ENCODE peak calls at places on chromosomes 12 and 14, in eight cellular contexts. R is tibial nerve, G is Peyer's patch, N is A549, K is heart right ventricle, Y is colonic mucosa, V is aorta, A is heart left ventricle. L is an unnamed sample.

GRCh38 chr14:99952453-99952852 is 112.8 kb upstream of the EVL start:
- DNase-seq in R (no peak), G (no peak), N (no peak), K (no peak), Y (no peak), V (no peak), A (no peak), L (no peak)

GRCh38 chr12:122844366-122844971 is 9.2 kb downstream of the HIP1R start:
- DNase-seq in R (no peak), G (no peak), N (no peak), K (no peak), Y (no peak), V (no peak), A (no peak), L (no peak)

GRCh38 chr12:88924162-88924561 is 343.9 kb upstream of the KITLG start:
- DNase-seq in R (no peak), G (no peak), N (no peak), K (no peak), Y (no peak), V (no peak), A (no peak), L (no peak)

GRCh38 chr14:56341766-56342418 is 223.7 kb downstream of the PELI2 start:
- DNase-seq in R (no peak), G (no peak), N (no peak), K (no peak), Y (no peak), V (no peak), A (no peak), L (no peak)

GRCh38 chr14:24079521-24080141 is 8.3 kb downstream of the CPNE6 start:
- DNase-seq in R (no peak), G (no peak), N (no peak), K (no peak), Y (no peak), V (no peak), A (no peak), L (no peak)

GRCh38 chr14:64915797-64916196 is 1.5 kb downstream of the CHURC1 start:
- DNase-seq in R (no peak), G (no peak), N (no peak), K (no peak), Y (no peak), V (no peak), A (no peak), L (no peak)

GRCh38 chr12:27922591-27923139 is 49.9 kb downstream of the PTHLH start:
- DNase-seq in R (no peak), G (no peak), N (no peak), K (no peak), Y (no peak), V (peak), A (no peak), L (no peak)

GRCh38 chr12:47938093-47938492 is 25.3 kb upstream of the TMEM106C start:
- DNase-seq in R (no peak), G (no peak), N (no peak), K (no peak), Y (no peak), V (no peak), A (no peak), L (no peak)

GRCh38 chr14:52352546-52352945 is 38.4 kb downstream of the PTGER2 start:
- DNase-seq in R (no peak), G (no peak), N (no peak), K (no peak), Y (no peak), V (no peak), A (no peak), L (no peak)

GRCh38 chr12:80861636-80862378 is 75.9 kb downstream of the LIN7A start:
- DNase-seq in R (no peak), G (no peak), N (no peak), K (no peak), Y (no peak), V (no peak), A (no peak), L (no peak)

GRCh38 chr12:98799411-98799810 is 154.3 kb downstream of the APAF1 start:
- DNase-seq in R (no peak), G (no peak), N (no peak), K (no peak), Y (no peak), V (no peak), A (no peak), L (no peak)

GRCh38 chr12:42010715-42011114 is 134.0 kb downstream of the GXYLT1 start:
- DNase-seq in R (no peak), G (no peak), N (no peak), K (no peak), Y (no peak), V (no peak), A (no peak), L (no peak)

GRCh38 chr12:89083491-89083890 is 268.8 kb downstream of the DUSP6 start:
- DNase-seq in R (no peak), G (no peak), N (no peak), K (no peak), Y (no peak), V (no peak), A (no peak), L (no peak)

GRCh38 chr12:94126067-94126466 is 22.3 kb upstream of the PLXNC1 start:
- DNase-seq in R (no peak), G (no peak), N (no peak), K (no peak), Y (no peak), V (no peak), A (no peak), L (no peak)

GRCh38 chr14:59377991-59378720 is 87.0 kb downstream of the GPR135 start:
- DNase-seq in R (peak), G (no peak), N (no peak), K (no peak), Y (no peak), V (no peak), A (no peak), L (no peak)

GRCh38 chr12:19970116-19970515 is 398.2 kb upstream of the PDE3A start:
- DNase-seq in R (no peak), G (no peak), N (no peak), K (no peak), Y (no peak), V (no peak), A (no peak), L (no peak)
- H3K27ac ChIP-seq in R (no peak), G (no peak), N (peak), K (no peak), Y (no peak), V (peak), A (no peak), L (no peak)

GRCh38 chr12:59937148-59937547 is 341.3 kb downstream of the SLC16A7 start:
- DNase-seq in R (no peak), G (no peak), N (no peak), K (no peak), Y (no peak), V (no peak), A (no peak), L (no peak)

GRCh38 chr12:59938190-59938962 is 342.5 kb downstream of the SLC16A7 start:
- DNase-seq in R (no peak), G (no peak), N (no peak), K (no peak), Y (no peak), V (no peak), A (no peak), L (no peak)

GRCh38 chr12:59929091-59929490 is 333.3 kb downstream of the SLC16A7 start:
- DNase-seq in R (no peak), G (no peak), N (no peak), K (no peak), Y (no peak), V (no peak), A (no peak), L (no peak)

GRCh38 chr12:59936546-59936945 is 340.7 kb downstream of the SLC16A7 start:
- DNase-seq in R (no peak), G (no peak), N (no peak), K (no peak), Y (no peak), V (no peak), A (no peak), L (no peak)

GRCh38 chr12:59934486-59934885 is 338.7 kb downstream of the SLC16A7 start:
- DNase-seq in R (no peak), G (no peak), N (no peak), K (no peak), Y (no peak), V (no peak), A (no peak), L (no peak)
- H3K4me3 ChIP-seq in R (no peak), G (no peak), N (no peak), K (no peak), Y (no peak), V (no peak), A (no peak), L (no peak)

GRCh38 chr12:67456281-67456918 is 187.2 kb downstream of the CAND1 start:
- DNase-seq in R (peak), G (no peak), N (no peak), K (no peak), Y (no peak), V (no peak), A (peak), L (no peak)

GRCh38 chr12:67457799-67458680 is 188.9 kb downstream of the CAND1 start:
- DNase-seq in R (peak), G (no peak), N (no peak), K (no peak), Y (no peak), V (peak), A (no peak), L (no peak)

GRCh38 chr12:67459173-67459572 is 189.4 kb upstream of the DYRK2 start:
- DNase-seq in R (no peak), G (no peak), N (no peak), K (no peak), Y (no peak), V (no peak), A (no peak), L (no peak)

GRCh38 chr12:67455236-67455635 is 186.1 kb downstream of the CAND1 start:
- DNase-seq in R (no peak), G (no peak), N (no peak), K (no peak), Y (no peak), V (no peak), A (no peak), L (no peak)

GRCh38 chr12:67457136-67457535 is 188.0 kb downstream of the CAND1 start:
- DNase-seq in R (no peak), G (no peak), N (no peak), K (no peak), Y (no peak), V (no peak), A (no peak), L (no peak)
- H3K27ac ChIP-seq in R (peak), G (no peak), N (no peak), K (peak), Y (no peak), V (no peak), A (peak), L (no peak)

DNA sequence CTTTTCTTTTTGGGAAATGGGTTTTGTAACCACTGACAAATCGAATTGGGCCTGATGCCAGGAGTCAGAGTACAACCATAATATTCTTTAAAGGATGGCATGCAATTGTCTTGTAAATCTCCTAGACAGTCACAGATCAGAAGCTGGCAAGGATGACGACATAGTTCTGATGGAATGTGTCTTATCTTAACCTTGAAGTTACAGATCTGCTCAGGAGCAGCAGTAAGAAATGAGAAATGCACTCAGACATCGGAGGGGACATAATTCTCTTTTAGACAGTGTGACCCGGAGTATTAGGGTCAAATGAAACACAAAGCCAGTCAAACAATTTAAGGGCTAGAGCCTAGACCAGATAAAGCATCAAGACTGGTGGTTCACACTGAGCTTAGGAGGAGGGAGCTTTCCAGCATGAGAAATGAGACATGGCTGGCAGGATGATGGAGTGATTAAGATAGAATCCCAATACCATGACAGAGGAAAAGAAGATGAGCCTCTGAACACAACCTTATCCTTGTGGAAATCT is 17.5 kb downstream of the CBX5 start:
- DNase-seq in R (no peak), G (no peak), N (no peak), K (no peak), Y (no peak), V (no peak), A (no peak), L (no peak)
- H3K4me3 ChIP-seq in R (no peak), G (no peak), N (no peak), K (no peak), Y (no peak), V (no peak), A (no peak), L (no peak)

DNA sequence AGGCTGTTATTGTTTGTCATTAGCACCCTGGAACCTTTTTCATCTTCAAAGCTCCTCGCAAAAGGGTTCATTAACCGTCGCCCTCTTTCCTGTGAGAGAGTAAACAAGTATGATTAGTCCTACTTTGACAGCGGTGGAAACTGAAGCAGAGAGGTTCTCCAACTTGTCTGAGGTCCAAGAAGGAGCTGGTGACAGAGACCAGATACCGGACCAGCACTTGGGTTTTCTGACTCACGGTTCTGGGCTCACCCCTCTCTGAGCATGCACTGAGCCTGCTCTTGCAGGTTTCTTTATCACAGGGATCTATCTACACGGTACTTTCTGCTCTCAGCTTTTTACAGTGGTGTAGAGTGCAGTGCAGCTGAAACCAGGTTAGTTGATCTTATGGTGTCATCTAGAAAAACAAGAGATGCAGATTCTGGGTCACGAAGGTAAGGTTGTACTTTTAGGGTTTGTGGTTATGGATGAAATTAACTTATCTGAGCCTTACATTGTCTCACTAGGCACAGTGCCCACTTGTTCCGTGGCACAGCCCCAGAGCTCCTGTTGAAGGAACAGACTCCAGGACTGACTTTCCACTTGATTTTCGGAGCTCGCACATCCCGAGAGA is 62.1 kb downstream of the PPP2R5C start:
- DNase-seq in R (no peak), G (no peak), N (no peak), K (no peak), Y (no peak), V (no peak), A (no peak), L (no peak)
- H3K27ac ChIP-seq in R (peak), G (peak), N (no peak), K (peak), Y (peak), V (no peak), A (peak), L (peak)

DNA sequence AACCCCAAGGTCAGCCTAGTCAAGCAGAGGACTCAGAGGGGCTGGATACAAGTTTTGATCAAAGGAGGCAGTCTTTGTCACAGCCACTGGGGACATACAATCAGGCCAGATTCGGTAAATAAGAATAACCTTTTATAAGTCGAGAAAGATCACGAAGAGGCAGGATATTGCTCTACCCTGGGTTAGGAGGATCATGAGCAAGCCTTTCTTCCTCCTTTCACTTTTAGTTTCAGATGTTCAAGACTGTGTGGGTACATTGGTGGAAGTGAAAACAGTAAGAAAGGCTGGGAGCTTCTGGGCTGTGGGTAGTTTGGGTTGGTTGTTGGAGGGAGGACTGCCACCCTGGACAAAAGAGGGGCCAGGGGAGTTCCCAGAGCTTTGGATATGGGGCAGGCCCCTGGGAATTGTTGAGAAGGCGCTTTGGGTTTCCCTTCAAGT is 127.7 kb downstream of the SNAPC1 start:
- DNase-seq in R (no peak), G (no peak), N (no peak), K (no peak), Y (no peak), V (no peak), A (no peak), L (no peak)
- H3K4me3 ChIP-seq in R (no peak), G (no peak), N (no peak), K (no peak), Y (no peak), V (no peak), A (no peak), L (no peak)

GRCh38 chr12:129550353-129550752 is 353.5 kb downstream of the TMEM132D start:
- DNase-seq in R (no peak), G (no peak), N (no peak), K (no peak), Y (peak), V (no peak), A (no peak), L (peak)
- H3K27ac ChIP-seq in R (no peak), G (no peak), N (no peak), K (no peak), Y (no peak), V (no peak), A (no peak), L (no peak)

GRCh38 chr12:26751179-26751578 is 81.8 kb downstream of the ITPR2 start:
- DNase-seq in R (no peak), G (no peak), N (no peak), K (no peak), Y (no peak), V (no peak), A (no peak), L (no peak)

GRCh38 chr12:26748412-26748740 is 84.6 kb downstream of the ITPR2 start:
- DNase-seq in R (no peak), G (no peak), N (no peak), K (no peak), Y (no peak), V (no peak), A (no peak), L (no peak)

GRCh38 chr12:26750531-26751171 is 82.3 kb downstream of the ITPR2 start:
- DNase-seq in R (no peak), G (no peak), N (no peak), K (no peak), Y (no peak), V (no peak), A (no peak), L (no peak)

GRCh38 chr12:26749781-26750180 is 83.2 kb downstream of the ITPR2 start:
- DNase-seq in R (no peak), G (no peak), N (no peak), K (no peak), Y (no peak), V (no peak), A (no peak), L (no peak)

DNA sequence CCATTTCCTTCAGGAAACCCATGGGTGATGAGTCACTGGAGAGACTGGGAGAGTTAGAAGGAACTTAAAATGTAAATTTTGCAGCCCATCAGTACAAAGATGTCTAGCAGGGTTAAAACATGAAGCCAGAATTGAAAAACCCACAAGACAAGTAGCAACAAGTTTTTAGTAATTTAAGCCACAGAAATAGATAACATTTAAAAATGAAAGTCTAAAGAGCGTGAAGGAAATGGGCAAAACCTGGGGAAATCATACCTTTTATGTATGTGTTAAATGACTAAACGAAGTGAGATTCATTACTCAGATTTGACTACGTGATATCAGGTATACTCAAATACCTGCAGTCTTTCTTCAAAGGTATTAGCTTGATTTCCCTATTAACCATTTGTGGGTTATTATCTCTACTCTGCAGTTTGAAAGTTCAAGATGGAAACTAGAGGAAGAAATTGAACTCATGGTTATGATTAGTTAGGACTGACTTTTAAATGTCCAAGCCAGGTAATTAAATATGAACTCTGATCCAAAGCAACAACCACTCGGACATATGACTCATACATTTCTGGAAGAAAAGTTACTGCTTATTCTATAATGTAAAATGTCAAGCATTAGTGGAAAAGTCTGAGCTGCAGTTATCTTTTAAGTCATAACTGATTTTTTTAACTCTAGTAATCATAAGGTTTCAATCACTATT is 84.1 kb downstream of the ITPR2 start:
- DNase-seq in R (no peak), G (no peak), N (no peak), K (no peak), Y (no peak), V (no peak), A (no peak), L (no peak)
- H3K4me3 ChIP-seq in R (no peak), G (no peak), N (no peak), K (no peak), Y (no peak), V (no peak), A (no peak), L (no peak)